ENCODE peak calls at places on chromosome 4, in five cellular contexts. E is Peyer's patch, V is PC-3, K is endodermal cell, G is nephron progenitor cell. X is an unnamed sample.

GRCh38 chr4:55175779-55176231 is 50.4 kb upstream of the KDR start:
- DNase-seq in E (no peak), V (peak; percentile 94), K (peak; percentile 80), G (no peak), X (no peak)

GRCh38 chr4:185137233-185137925 is 5.7 kb upstream of the SLC25A4 start:
- DNase-seq in E (no peak), V (no peak), K (no peak), G (no peak), X (no peak)

GRCh38 chr4:36189511-36190226 is 54.6 kb downstream of the ARAP2 start:
- DNase-seq in E (no peak), V (no peak), K (no peak), G (no peak), X (no peak)

GRCh38 chr4:182507808-182508207 is 264.6 kb downstream of the TENM3 start:
- DNase-seq in E (no peak), V (no peak), K (no peak), G (no peak), X (peak; percentile 28)

GRCh38 chr4:157045507-157046127 is 30.3 kb upstream of the GLRB start:
- DNase-seq in E (no peak), V (peak; percentile 67), K (peak; percentile 54), G (peak; percentile 21), X (no peak)

GRCh38 chr4:102169345-102169744 is 175.9 kb downstream of the SLC39A8 start:
- DNase-seq in E (no peak), V (no peak), K (peak; percentile 67), G (peak; percentile 60), X (peak; percentile 86)

GRCh38 chr4:53235547-53235946 is 130.3 kb downstream of the SCFD2 start:
- DNase-seq in E (no peak), V (no peak), K (no peak), G (no peak), X (no peak)

GRCh38 chr4:112521123-112522116 is 5.4 kb upstream of the NEUROG2 start:
- DNase-seq in E (peak; percentile 44), V (no peak), K (peak; percentile 74), G (peak; percentile 48), X (no peak)

GRCh38 chr4:86894465-86894864 is 2.2 kb upstream of the C4orf36 start:
- DNase-seq in E (no peak), V (peak; percentile 72), K (no peak), G (no peak), X (no peak)

GRCh38 chr4:94803181-94803580 is 45.4 kb downstream of the BMPR1B start:
- DNase-seq in E (no peak), V (no peak), K (no peak), G (no peak), X (no peak)

GRCh38 chr4:159012381-159012780 is 90.5 kb upstream of the RAPGEF2 start:
- DNase-seq in E (no peak), V (peak; percentile 55), K (no peak), G (no peak), X (no peak)

GRCh38 chr4:156191382-156191781 is 237.7 kb upstream of the CTSO start:
- DNase-seq in E (no peak), V (no peak), K (no peak), G (no peak), X (no peak)

GRCh38 chr4:177492022-177492421 is 49.8 kb upstream of the AGA start:
- DNase-seq in E (no peak), V (no peak), K (no peak), G (no peak), X (no peak)

GRCh38 chr4:55609393-55609821 is 17.4 kb upstream of the PDCL2 start:
- DNase-seq in E (no peak), V (peak; percentile 53), K (no peak), G (no peak), X (no peak)

GRCh38 chr4:72629540-72629939 is 60.5 kb upstream of the ADAMTS3 start:
- DNase-seq in E (no peak), V (peak; percentile 79), K (no peak), G (no peak), X (no peak)

GRCh38 chr4:159103406-159104131 is 690 bp downstream of the RAPGEF2 start:
- DNase-seq in E (peak; percentile 75), V (peak; percentile 22), K (peak; percentile 80), G (peak; percentile 69), X (peak; percentile 69)

GRCh38 chr4:106062452-106062875 is 167.2 kb downstream of the NPNT start:
- DNase-seq in E (no peak), V (peak; percentile 79), K (no peak), G (no peak), X (no peak)

GRCh38 chr4:77036206-77036605 is 39.6 kb downstream of the CCNI start:
- DNase-seq in E (no peak), V (no peak), K (no peak), G (no peak), X (no peak)

GRCh38 chr4:146445198-146446150 is 76.3 kb downstream of the SLC10A7 start:
- DNase-seq in E (no peak), V (no peak), K (no peak), G (no peak), X (no peak)

GRCh38 chr4:38547052-38547451 is 116.9 kb upstream of the KLF3 start:
- DNase-seq in E (no peak), V (no peak), K (no peak), G (no peak), X (no peak)

GRCh38 chr4:67236793-67237192 is 308.5 kb downstream of the CENPC start:
- DNase-seq in E (no peak), V (no peak), K (peak; percentile 62), G (no peak), X (no peak)

GRCh38 chr4:138857399-138857798 is 158.2 kb upstream of the NOCT start:
- DNase-seq in E (no peak), V (no peak), K (no peak), G (no peak), X (no peak)

GRCh38 chr4:41541697-41542096 is 3.7 kb downstream of the LIMCH1 start:
- DNase-seq in E (no peak), V (no peak), K (peak; percentile 59), G (no peak), X (no peak)

GRCh38 chr4:121072836-121073362 is 564 bp upstream of the NDNF start:
- DNase-seq in E (no peak), V (no peak), K (peak; percentile 76), G (peak; percentile 58), X (peak; percentile 31)

GRCh38 chr4:73447701-73448100 is 11.7 kb downstream of the AFP start:
- DNase-seq in E (no peak), V (peak; percentile 29), K (no peak), G (no peak), X (no peak)

GRCh38 chr4:52173470-52174055 is 122.5 kb downstream of the SPATA18 start:
- DNase-seq in E (no peak), V (no peak), K (no peak), G (no peak), X (no peak)

GRCh38 chr4:2886161-2886560 is 42.5 kb downstream of the ADD1 start:
- DNase-seq in E (no peak), V (no peak), K (no peak), G (no peak), X (no peak)

GRCh38 chr4:126604273-126604867 is 1028.4 kb upstream of the INTU start:
- DNase-seq in E (no peak), V (peak; percentile 38), K (no peak), G (peak; percentile 22), X (peak; percentile 24)

GRCh38 chr4:61580721-61581377 is 380.7 kb downstream of the ADGRL3 start:
- DNase-seq in E (no peak), V (peak; percentile 41), K (no peak), G (no peak), X (no peak)

GRCh38 chr4:169236901-169237626 is 33.7 kb downstream of the SH3RF1 start:
- DNase-seq in E (no peak), V (no peak), K (no peak), G (no peak), X (no peak)

GRCh38 chr4:8427761-8428287 is 12.7 kb downstream of the ACOX3 start:
- DNase-seq in E (no peak), V (peak; percentile 18), K (no peak), G (no peak), X (no peak)

GRCh38 chr4:150130953-150131352 is 52.7 kb downstream of the DCLK2 start:
- DNase-seq in E (no peak), V (peak; percentile 22), K (no peak), G (no peak), X (no peak)

DNA sequence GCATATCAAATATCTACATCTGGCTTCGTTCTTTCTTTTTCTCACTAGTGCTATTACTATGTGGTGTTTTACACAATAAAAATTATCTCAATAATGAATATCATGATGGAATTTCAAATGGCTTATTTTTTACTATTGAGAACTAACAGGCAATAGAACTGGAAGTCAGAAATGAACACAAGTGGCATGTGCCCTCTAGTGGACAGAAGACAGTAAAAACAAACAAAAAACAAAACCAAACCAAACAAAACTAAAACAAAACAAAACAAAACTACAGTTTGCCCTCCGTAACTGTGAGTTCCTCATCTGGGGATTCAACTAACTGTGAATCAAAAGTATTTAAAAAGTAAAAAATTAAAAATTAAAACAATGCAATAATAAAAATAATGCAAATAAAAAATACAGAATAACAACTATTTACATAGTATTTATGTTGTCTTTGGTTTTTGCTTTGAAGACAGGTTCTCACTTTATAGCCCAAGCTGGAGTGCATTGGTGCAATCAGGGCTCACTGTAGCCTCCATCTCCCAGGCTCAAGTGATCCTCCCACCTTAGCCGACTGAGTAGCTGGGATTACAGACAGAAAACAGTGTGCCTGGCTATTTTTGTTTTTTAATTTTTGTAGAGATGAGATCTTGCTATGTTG is 195.6 kb upstream of the TACR3 start:
- DNase-seq in E (no peak), V (peak; percentile 25), K (no peak), G (no peak), X (no peak)
- TF ChIP-seq CTCF in E (no peak), V (peak; percentile 65), K (peak; percentile 86), G (peak; percentile 72), X (peak; percentile 81)

DNA sequence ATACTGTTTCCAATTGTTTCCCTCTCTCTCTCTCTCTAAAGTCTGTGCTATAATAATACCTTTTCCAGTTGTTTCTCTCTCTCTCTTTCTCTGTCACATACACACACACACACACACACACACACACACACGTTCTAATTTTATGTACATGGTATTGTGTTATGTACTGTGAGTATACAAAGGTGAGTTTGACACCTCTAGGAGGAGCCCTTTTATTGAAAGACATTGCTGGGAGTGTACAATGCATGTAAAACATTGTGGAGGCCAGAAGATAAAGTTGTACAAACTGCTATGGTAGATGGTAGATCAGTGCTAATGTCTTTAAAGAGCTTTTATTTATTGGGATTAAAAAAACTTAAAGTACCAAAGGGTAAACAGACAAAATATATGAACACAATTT is 53.6 kb downstream of the BLTP1 start:
- DNase-seq in E (no peak), V (no peak), K (no peak), G (no peak), X (no peak)
- TF ChIP-seq CTCF in E (peak; percentile 11), V (peak; percentile 26), K (no peak), G (no peak), X (no peak)

GRCh38 chr4:151530783-151531182 is 121.8 kb downstream of the FHIP1A start:
- DNase-seq in E (no peak), V (peak; percentile 12), K (no peak), G (no peak), X (no peak)
- TF ChIP-seq CTCF in E (peak; percentile 52), V (peak; percentile 58), K (peak; percentile 57), G (peak; percentile 9), X (no peak)

DNA sequence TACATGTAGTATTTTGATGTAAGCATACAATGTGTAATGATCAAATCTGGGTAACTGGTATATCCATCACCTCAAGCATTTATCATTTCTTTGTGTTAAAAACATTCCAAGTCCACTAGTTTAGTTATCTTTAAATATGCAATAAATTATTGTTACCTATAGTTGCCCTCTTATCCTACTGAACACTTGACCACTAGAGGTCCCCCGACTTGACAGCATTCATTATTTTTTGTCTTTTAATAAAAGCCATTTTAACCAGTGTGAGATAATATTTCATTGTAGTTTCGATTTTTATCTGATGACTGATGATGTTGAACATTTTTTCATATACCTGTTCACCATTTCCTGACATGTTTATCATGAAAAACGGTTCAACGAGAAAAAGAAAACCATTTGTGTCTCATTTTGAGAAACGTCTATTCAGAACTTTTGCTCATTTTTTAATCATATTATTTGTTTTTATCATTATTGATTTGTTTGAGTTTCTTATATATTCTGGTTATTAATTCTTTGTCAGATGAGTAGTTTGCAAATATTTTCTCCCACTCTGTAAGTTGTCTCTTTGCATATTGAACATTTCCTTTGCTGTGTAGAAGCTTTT is 199.0 kb upstream of the CXXC4 start:
- DNase-seq in E (no peak), V (peak; percentile 64), K (no peak), G (no peak), X (no peak)
- TF ChIP-seq CTCF in E (no peak), V (peak; percentile 69), K (peak; percentile 70), G (peak; percentile 13), X (no peak)